ENCODE peak calls at places on chromosome 2, in four cellular contexts. I, J, H and S are unnamed samples.

GRCh38 chr2:71997843-71998242 is 149.8 kb downstream of the CYP26B1 start:
- DNase-seq in H (no peak), J (no peak), I (no peak), S (no peak)

GRCh38 chr2:54704688-54705605 is 18.5 kb upstream of the EML6 start:
- DNase-seq in J (peak; percentile 64), H (no peak), I (no peak), S (peak; percentile 60)

GRCh38 chr2:20221939-20222768 is 2.8 kb downstream of the SDC1 start:
- DNase-seq in I (no peak), H (no peak), J (peak; percentile 51), S (no peak)

GRCh38 chr2:176648691-176649297 is 379.6 kb downstream of the MTX2 start:
- DNase-seq in I (no peak), J (no peak), H (no peak), S (no peak)

GRCh38 chr2:46470114-46470628 is 9.2 kb upstream of the TMEM247 start:
- DNase-seq in J (no peak), H (no peak), I (no peak), S (no peak)

GRCh38 chr2:20050104-20050711 is 1.2 kb downstream of the LAPTM4A start:
- DNase-seq in I (no peak), H (no peak), J (peak; percentile 37), S (peak; percentile 35)

GRCh38 chr2:121510857-121511256 is 19.8 kb upstream of the RNU4ATAC start:
- DNase-seq in J (no peak), I (no peak), H (no peak), S (no peak)

GRCh38 chr2:67845557-67846114 is 217.2 kb downstream of the C1D start:
- DNase-seq in H (no peak), J (no peak), I (no peak), S (no peak)

GRCh38 chr2:7111626-7112025 is 194.4 kb downstream of the RNF144A start:
- DNase-seq in J (peak; percentile 14), I (no peak), H (no peak), S (no peak)

GRCh38 chr2:138516030-138516704 is 14.6 kb downstream of the SPOPL start:
- DNase-seq in J (no peak), I (no peak), H (no peak), S (no peak)

GRCh38 chr2:54084600-54084999 is 30.8 kb upstream of the ACYP2 start:
- DNase-seq in I (no peak), J (peak; percentile 20), H (no peak), S (no peak)

DNA sequence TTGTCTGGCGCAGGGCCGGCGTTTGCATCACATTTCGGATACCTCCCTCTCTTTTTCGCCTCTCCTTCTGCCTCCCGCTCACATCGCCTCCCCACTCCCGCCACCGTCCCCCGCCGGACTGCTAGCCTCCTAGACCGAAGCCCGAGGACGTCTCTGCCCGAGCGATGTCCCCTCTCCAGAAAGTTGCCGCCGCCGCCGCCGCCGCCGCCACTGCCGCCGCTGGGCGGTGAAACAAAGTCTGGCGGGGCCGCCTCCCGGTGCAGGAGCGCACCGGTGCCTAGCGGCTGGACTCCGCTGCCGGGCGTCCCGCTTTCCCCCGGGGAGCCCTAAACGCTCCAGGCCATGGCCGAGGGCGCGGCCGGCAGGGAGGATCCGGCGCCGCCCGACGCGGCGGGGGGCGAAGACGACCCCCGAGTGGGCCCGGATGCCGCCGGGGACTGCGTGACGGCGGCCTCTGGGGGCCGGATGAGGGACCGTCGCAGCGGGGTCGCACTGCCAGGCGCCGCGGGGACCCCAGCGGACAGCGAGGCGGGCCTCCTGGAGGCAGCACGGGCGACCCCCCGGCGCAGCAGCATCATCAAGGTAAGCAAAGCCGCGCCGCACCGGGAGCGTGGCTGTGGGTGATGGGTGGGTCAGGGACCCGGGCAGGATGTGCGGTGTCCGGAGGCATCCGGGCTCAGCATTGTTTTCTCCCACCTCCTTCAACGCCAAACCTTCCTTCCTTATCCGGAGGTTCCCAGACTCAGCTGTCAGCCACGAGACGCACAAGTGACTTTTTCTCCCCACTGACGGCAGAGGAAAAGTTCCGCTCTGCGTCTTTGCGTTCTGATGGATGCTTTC is 585 bp downstream of the PLCL1 start:
- DNase-seq in I (peak; percentile 44), H (peak; percentile 76), J (peak; percentile 29), S (peak; percentile 47)
- TF ChIP-seq CTCF in I (no peak), H (peak; percentile 47), J (peak; percentile 0), S (no peak)

DNA sequence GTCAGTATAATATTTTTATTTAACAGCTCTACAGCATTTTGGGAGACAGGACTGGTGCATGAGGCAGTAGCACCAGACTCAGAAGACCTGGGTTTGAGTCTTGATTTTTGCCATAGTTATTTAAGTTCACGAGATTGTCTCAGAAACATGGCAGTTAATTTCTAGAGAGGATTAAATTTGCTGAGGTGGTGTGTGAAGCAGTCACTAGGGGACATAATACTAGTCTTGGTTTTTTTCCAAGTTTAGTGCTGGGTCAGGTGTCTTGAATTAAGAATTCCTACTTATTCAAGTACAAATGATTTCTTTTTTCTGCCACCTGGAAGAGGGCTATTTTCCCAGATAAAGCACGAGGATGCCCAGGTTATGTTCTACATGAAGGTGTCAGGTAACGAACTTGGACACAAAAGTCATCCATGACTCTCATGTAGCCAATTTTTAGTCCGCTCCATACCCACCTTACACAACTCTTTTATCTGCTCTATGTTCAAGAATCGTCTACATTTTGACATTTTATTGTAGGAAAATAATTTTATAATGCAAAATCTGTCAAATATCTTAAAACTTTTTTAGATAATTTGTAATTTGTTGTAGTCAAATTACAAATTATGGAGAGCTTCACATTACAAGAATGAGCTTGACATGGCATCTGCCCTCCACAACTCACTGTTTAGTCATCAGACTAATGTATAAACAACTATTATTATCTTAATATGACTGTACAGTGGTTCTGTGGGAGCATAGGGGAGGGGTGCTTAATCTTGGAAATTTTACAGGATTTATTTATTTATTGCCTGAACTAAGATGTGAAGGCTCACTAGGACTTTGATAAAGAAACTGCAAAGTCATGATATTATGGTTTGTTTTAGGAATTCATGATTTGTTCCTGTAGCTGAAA is 1.6 kb downstream of the MARCHF7 start:
- DNase-seq in I (no peak), H (no peak), J (peak; percentile 16), S (peak; percentile 15)
- TF ChIP-seq CTCF in I (no peak), H (no peak), J (no peak), S (no peak)

GRCh38 chr2:160408575-160409291 is 84.9 kb downstream of the RBMS1 start:
- DNase-seq in I (peak; percentile 35), H (no peak), J (no peak), S (no peak)
- TF ChIP-seq CTCF in I (no peak), H (peak; percentile 61), J (no peak), S (no peak)

GRCh38 chr2:15746354-15747171 is 154.9 kb downstream of the DDX1 start:
- DNase-seq in J (no peak), H (no peak), I (no peak), S (no peak)
- TF ChIP-seq CTCF in J (no peak), H (no peak), I (no peak), S (no peak)

DNA sequence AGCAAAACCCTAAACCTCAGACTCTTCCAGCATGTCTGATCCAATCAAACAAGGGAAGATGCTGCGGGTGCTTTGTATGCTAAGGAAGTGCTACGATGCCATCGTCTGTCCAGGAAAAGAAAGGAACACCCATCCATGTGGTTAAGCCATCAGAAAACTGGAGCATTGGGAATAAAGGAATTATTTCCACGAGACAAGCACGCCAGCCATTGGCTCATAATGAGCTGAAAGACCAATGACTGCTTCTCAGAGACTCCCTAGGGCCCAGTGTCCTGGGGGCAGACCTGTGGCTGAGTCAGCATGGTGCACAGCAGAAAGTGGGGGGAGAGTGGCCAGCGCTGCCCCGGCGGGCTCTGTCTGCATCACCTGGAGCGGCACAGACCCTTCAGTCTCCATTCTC is 66.0 kb upstream of the AFF3 start:
- DNase-seq in H (no peak), I (no peak), J (no peak), S (no peak)
- TF ChIP-seq CTCF in H (no peak), I (no peak), J (no peak), S (no peak)

DNA sequence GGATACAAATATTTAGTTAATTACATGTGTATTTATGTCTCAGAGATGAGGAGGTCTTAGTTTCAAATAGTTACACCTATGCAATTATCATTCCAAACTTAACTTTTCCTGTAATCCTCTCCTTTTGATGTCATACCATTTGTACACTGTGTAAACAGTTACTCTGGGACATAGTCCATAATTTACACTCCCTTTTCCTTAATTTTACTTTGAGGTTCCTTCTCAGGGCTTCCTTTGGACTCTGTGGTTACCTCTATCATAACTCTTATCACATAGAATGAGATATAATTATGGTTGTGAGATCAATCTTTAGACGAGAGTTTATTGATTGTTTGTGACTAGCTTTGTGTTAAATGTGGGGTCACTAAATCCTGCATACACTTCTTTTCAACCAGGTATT is 84.4 kb downstream of the DPP10 start:
- DNase-seq in H (no peak), J (no peak), I (no peak), S (no peak)
- TF ChIP-seq CTCF in H (no peak), J (no peak), I (no peak), S (no peak)

DNA sequence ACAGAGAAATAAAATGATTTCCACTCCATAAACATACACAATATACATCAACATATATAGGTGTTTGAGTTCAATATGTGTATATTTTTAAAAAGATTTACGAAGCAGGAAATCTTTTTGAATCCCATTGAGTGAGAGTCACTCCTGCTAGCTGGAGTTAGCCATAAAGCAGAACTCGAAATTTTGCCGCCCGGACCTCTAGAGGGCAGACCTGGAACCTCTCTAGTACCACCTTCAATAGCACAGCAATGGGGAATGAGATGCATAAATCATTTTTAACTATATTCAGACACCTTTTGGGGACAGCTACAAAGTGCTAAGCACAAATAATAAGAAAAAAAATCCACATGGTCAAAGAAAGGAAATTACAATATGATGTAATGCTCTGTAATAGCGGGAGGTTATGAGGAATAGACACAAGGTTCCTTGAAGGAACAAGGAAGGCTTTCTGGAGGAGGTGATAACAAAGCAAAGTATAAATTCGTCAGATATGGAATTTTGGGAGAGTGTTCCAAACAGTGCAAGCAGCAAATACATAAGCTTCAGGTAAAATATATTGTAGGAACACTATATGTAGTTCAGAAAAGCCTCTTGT is 533.4 kb downstream of the ERBB4 start:
- DNase-seq in J (peak; percentile 32), I (peak; percentile 54), H (no peak), S (peak; percentile 20)
- TF ChIP-seq CTCF in J (peak; percentile 52), I (peak; percentile 23), H (peak; percentile 74), S (peak; percentile 65)

DNA sequence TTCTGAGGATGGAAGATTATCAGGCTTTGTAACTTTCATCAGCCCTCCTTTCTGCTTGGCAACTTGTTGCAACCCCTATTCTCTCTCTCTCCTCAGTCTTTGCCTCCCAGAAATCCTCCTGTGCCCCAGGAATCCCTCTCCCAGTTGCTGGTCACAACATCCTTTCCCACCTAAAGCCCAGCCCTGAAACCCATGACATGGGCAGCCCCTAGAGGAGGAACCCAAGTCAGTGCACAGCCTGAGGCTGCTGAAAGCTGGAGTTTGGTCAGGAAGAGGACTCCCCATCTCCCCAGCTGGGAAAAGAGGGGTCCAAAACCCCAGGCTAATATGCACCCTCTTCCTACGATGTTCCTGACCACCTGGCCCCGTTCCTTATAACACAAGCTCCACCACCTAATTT is 29.5 kb downstream of the PKDCC start:
- DNase-seq in I (no peak), H (no peak), J (no peak), S (no peak)
- TF ChIP-seq CTCF in I (no peak), H (no peak), J (peak; percentile 4), S (peak; percentile 23)